ENCODE peak calls at places on chromosomes 13 and 19, in four cellular contexts. H is HepG2, M is K562, N is GM12878. Y is an unnamed sample.

GRCh38 chr19:39157275-39157996 is 31.9 kb downstream of the PAK4 start:
- DNase-seq in M (no peak), H (peak), N (no peak), Y (no peak)

GRCh38 chr19:20969898-20970297 is 46.8 kb downstream of the ZNF85 start:
- DNase-seq in M (no peak), N (no peak), H (no peak), Y (no peak)

GRCh38 chr19:1252818-1253513 is 4.6 kb downstream of the MIDN start:
- DNase-seq in H (peak), M (no peak), N (no peak), Y (no peak)

GRCh38 chr13:66859934-66860867 is 369.9 kb downstream of the PCDH9 start:
- DNase-seq in N (no peak), H (no peak), M (no peak), Y (no peak)

GRCh38 chr19:5632241-5632612 is 9.3 kb downstream of the SAFB start:
- DNase-seq in H (no peak), M (no peak), N (no peak), Y (no peak)

GRCh38 chr19:45497791-45498190 is 452 bp upstream of the PPM1N start:
- DNase-seq in M (no peak), N (no peak), H (no peak), Y (no peak)

GRCh38 chr13:51148223-51148951 is 37.3 kb upstream of the C13orf42 start:
- DNase-seq in H (no peak), N (no peak), M (no peak), Y (no peak)

GRCh38 chr13:81762449-81762848 is 1421.5 kb upstream of the SPRY2 start:
- DNase-seq in H (no peak), N (no peak), M (no peak), Y (no peak)

GRCh38 chr13:96532804-96533203 is 442.9 kb downstream of the HS6ST3 start:
- DNase-seq in H (no peak), M (no peak), N (no peak), Y (no peak)

GRCh38 chr13:101092985-101093384 is 323.3 kb downstream of the NALCN start:
- DNase-seq in N (no peak), H (no peak), M (no peak), Y (no peak)
- TF ChIP-seq SMC3 in N (no peak), H (no peak), M (no peak), Y (no peak)

DNA sequence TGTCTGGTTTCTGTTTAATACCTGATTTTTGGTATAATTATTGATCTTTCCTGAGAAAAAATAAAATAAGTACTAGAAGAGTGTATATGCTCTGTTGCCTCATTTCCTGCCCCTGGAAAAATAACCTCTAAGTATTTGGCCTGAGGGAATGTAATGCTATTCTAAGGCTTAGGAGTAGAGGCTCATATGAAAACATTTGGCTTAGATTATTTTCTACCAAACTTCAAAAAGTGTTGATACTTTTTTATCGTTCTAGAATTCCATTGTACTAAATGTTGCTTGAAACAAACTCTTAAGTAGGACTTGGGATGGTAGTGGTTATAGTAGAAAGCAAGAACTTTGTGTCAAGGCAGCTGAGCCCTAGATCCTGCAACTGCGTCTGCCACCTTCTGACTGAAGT is 57.8 kb downstream of the COG3 start:
- DNase-seq in H (no peak), M (no peak), N (no peak), Y (no peak)
- TF ChIP-seq KDM1A in H (no peak), M (no peak), N (no peak), Y (no peak)

DNA sequence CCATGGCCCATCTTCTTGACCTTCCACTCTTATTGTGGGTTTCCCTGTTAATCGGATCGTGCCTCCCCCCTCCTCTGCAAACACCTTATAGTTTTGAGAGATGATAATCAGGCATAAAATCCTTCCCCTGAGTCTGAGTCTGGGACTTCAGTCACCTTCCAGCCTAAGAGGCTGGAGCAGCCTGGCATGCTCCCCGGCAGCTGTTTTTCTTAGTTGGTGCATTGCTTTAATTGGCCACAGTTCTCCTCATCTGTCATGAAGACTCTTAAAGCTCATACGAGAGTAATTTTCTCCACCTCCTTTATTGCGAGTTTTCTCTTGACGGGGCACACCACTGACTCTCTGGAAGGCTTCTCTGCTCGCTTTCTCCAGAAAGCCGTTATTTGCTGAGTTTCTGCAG is 310.4 kb downstream of the ATP8A2 start:
- DNase-seq in H (no peak), M (no peak), N (no peak), Y (no peak)
- TF ChIP-seq SMC3 in H (no peak), M (no peak), N (no peak), Y (no peak)

GRCh38 chr19:35290381-35291135 is 1.4 kb upstream of the MAG start:
- DNase-seq in H (no peak), M (no peak), N (no peak), Y (no peak)
- TF ChIP-seq KDM1A in H (no peak), M (no peak), N (no peak), Y (no peak)

GRCh38 chr13:84648069-84648640 is 765.9 kb upstream of the SLITRK1 start:
- DNase-seq in H (no peak), N (no peak), M (no peak), Y (no peak)

GRCh38 chr13:84654654-84655244 is 772.5 kb upstream of the SLITRK1 start:
- DNase-seq in N (no peak), M (no peak), H (no peak), Y (no peak)

GRCh38 chr13:84649853-84650252 is 767.6 kb upstream of the SLITRK1 start:
- DNase-seq in N (no peak), M (no peak), H (no peak), Y (no peak)

GRCh38 chr13:84653915-84654534 is 771.8 kb upstream of the SLITRK1 start:
- DNase-seq in N (no peak), M (no peak), H (no peak), Y (no peak)

GRCh38 chr13:84651288-84651687 is 769.0 kb upstream of the SLITRK1 start:
- DNase-seq in M (no peak), N (no peak), H (peak), Y (no peak)
- TF ChIP-seq SMC3 in M (no peak), N (no peak), H (no peak), Y (no peak)

GRCh38 chr13:74288361-74288911 is 154.2 kb upstream of the KLF12 start:
- DNase-seq in N (no peak), M (no peak), H (no peak), Y (no peak)

GRCh38 chr13:74289861-74290260 is 155.7 kb upstream of the KLF12 start:
- DNase-seq in H (no peak), N (no peak), M (no peak), Y (no peak)

GRCh38 chr13:74290324-74290773 is 156.1 kb upstream of the KLF12 start:
- DNase-seq in N (no peak), H (peak), M (no peak), Y (peak)

GRCh38 chr13:74287672-74288169 is 153.5 kb upstream of the KLF12 start:
- DNase-seq in M (no peak), H (peak), N (no peak), Y (no peak)

GRCh38 chr13:74289130-74289529 is 154.9 kb upstream of the KLF12 start:
- DNase-seq in N (no peak), H (no peak), M (no peak), Y (no peak)
- TF ChIP-seq KDM1A in N (no peak), H (no peak), M (no peak), Y (no peak)

GRCh38 chr13:30685987-30686386 is 49.4 kb upstream of the ALOX5AP start:
- DNase-seq in H (no peak), M (no peak), N (no peak), Y (no peak)

GRCh38 chr13:30689752-30690151 is 45.6 kb upstream of the ALOX5AP start:
- DNase-seq in N (no peak), M (no peak), H (no peak), Y (no peak)

GRCh38 chr13:30692108-30692507 is 43.2 kb upstream of the ALOX5AP start:
- DNase-seq in N (no peak), M (no peak), H (no peak), Y (no peak)

GRCh38 chr13:30685320-30685859 is 50.0 kb upstream of the ALOX5AP start:
- DNase-seq in M (no peak), H (no peak), N (no peak), Y (no peak)

GRCh38 chr13:30690282-30691188 is 44.8 kb upstream of the ALOX5AP start:
- DNase-seq in N (no peak), H (no peak), M (no peak), Y (peak)
- TF ChIP-seq SMC3 in N (no peak), H (no peak), M (no peak), Y (no peak)

DNA sequence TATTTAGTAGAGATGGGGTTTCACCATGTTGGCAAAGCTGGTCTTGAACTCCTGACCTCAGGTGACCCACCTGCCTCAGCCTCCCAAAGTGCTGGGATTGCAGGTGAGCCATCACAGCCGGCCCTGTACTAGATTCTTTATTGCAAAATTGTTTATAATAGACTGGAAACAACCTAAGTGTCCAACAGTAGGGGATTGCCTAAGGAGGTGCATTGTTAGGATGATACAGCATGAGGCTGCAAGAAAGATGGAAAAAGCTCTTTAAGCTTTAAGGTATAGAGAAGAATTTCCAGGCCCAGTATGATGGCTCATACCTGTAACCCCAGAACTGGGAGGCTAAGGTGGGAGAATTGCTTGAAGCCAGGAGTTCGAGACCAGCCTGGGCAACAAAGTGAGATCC is 8.2 kb downstream of the BCAT2 start:
- DNase-seq in N (no peak), M (no peak), H (no peak), Y (no peak)
- TF ChIP-seq KDM1A in N (no peak), M (no peak), H (no peak), Y (no peak)

GRCh38 chr19:31055454-31055853 is 293.8 kb downstream of the TSHZ3 start:
- DNase-seq in H (no peak), M (no peak), N (no peak), Y (no peak)

GRCh38 chr19:31058676-31059075 is 290.6 kb downstream of the TSHZ3 start:
- DNase-seq in H (no peak), N (no peak), M (no peak), Y (no peak)

GRCh38 chr19:31049431-31049830 is 299.8 kb downstream of the TSHZ3 start:
- DNase-seq in N (no peak), M (no peak), H (no peak), Y (no peak)

GRCh38 chr19:31054430-31054829 is 294.8 kb downstream of the TSHZ3 start:
- DNase-seq in H (no peak), N (no peak), M (no peak), Y (peak)
- TF ChIP-seq SMC3 in H (no peak), N (no peak), M (peak), Y (peak)

Y was measured in A549.